ENCODE peak calls at places on chromosomes 4 and X, in nine cellular contexts. B, J, P, T, Z, X, S, U and E are unnamed samples.

GRCh38 chr4:55834086-55834795 is 14.7 kb downstream of the EXOC1L start:
- DNase-seq in B (no peak), T (no peak), X (no peak), J (no peak), Z (no peak), U (no peak), P (no peak), S (no peak), E (no peak)

GRCh38 chr4:146638801-146639351 is at the start of gene POU4F2:
- DNase-seq in U (no peak), B (no peak), P (no peak), Z (no peak), T (peak), S (no peak), X (no peak), J (no peak), E (no peak)

GRCh38 chr4:113539408-113539807 is 222.1 kb downstream of the CAMK2D start:
- DNase-seq in P (no peak), Z (no peak), J (no peak), T (no peak), S (no peak), X (peak), U (no peak), B (peak), E (no peak)

GRCh38 chr4:25818293-25819240 is 44.2 kb downstream of the SEL1L3 start:
- DNase-seq in P (no peak), S (no peak), Z (no peak), U (no peak), T (no peak), J (no peak), X (peak), B (no peak), E (no peak)

GRCh38 chr4:1752284-1753041 is 31.1 kb downstream of the TACC3 start:
- DNase-seq in U (no peak), S (no peak), T (no peak), X (peak), Z (no peak), J (no peak), B (no peak), P (peak), E (peak)

GRCh38 chrX:72045552-72046277 is 86.0 kb downstream of the RTL5 start:
- DNase-seq in B (peak), U (no peak), S (no peak), P (no peak), X (peak), J (no peak), T (no peak), Z (no peak), E (no peak)

GRCh38 chr4:124018383-124019317 is 622.1 kb downstream of the SPRY1 start:
- DNase-seq in U (peak), J (no peak), B (peak), Z (peak), S (peak), P (peak), X (no peak), T (no peak), E (no peak)

GRCh38 chr4:45423876-45424275 is 697.5 kb upstream of the GNPDA2 start:
- DNase-seq in B (no peak), T (no peak), S (no peak), J (no peak), P (no peak), U (no peak), Z (no peak), X (no peak), E (no peak)

GRCh38 chr4:108738307-108738706 is 24.5 kb downstream of the ETNPPL start:
- DNase-seq in Z (no peak), U (no peak), S (no peak), T (no peak), J (no peak), X (peak), P (no peak), B (no peak), E (no peak)

GRCh38 chr4:186832906-186833305 is 109.2 kb upstream of the FAT1 start:
- DNase-seq in B (no peak), U (no peak), P (no peak), X (peak), S (no peak), Z (no peak), T (no peak), J (no peak), E (no peak)